ENCODE peak calls at places on chromosome 11, in nine cellular contexts. One of them, this sample, is unnamed.

GRCh38 chr11:44972746-44973435 is 22.2 kb upstream of the TP53I11 start:
- DNase-seq in activated CD8-positive, alpha-beta memory T cell treated with anti-CD3 and anti-CD28 coated beads, Interleukin-2, amount 50 U/mL, for 4 hours: no peak
- DNase-seq in erythroblast: no peak
- DNase-seq in activated naive CD8-positive, alpha-beta T cell treated with anti-CD3 and anti-CD28 coated beads, Interleukin-2, amount 50 U/mL, for 24 hours: no peak
- DNase-seq in neuronal stem cell: no peak
- DNase-seq in psoas muscle: no peak
- DNase-seq in HFF-Myc: no peak
- DNase-seq in HT1080: no peak
- DNase-seq in PC-3: no peak
- DNase-seq in this sample: no peak

GRCh38 chr11:62875698-62876483 is 4.8 kb upstream of the SLC3A2 start:
- DNase-seq in activated CD8-positive, alpha-beta memory T cell treated with anti-CD3 and anti-CD28 coated beads, Interleukin-2, amount 50 U/mL, for 4 hours: no peak
- DNase-seq in erythroblast: no peak
- DNase-seq in neuronal stem cell: no peak
- DNase-seq in HFF-Myc: no peak
- DNase-seq in PC-3: no peak
- DNase-seq in HT1080: no peak
- DNase-seq in psoas muscle: no peak
- DNase-seq in activated naive CD8-positive, alpha-beta T cell treated with anti-CD3 and anti-CD28 coated beads, Interleukin-2, amount 50 U/mL, for 24 hours: no peak
- DNase-seq in this sample: no peak

GRCh38 chr11:71395774-71396173 is 52.4 kb downstream of the DHCR7 start:
- DNase-seq in HFF-Myc: no peak
- DNase-seq in activated CD8-positive, alpha-beta memory T cell treated with anti-CD3 and anti-CD28 coated beads, Interleukin-2, amount 50 U/mL, for 4 hours: no peak
- DNase-seq in HT1080: no peak
- DNase-seq in psoas muscle: no peak
- DNase-seq in PC-3: no peak
- DNase-seq in activated naive CD8-positive, alpha-beta T cell treated with anti-CD3 and anti-CD28 coated beads, Interleukin-2, amount 50 U/mL, for 24 hours: no peak
- DNase-seq in neuronal stem cell: no peak
- DNase-seq in erythroblast: no peak
- DNase-seq in this sample: no peak

GRCh38 chr11:17972987-17973386 is 39.9 kb downstream of the SERGEF start:
- DNase-seq in PC-3: peak; percentile 35
- DNase-seq in erythroblast: peak; percentile 15
- DNase-seq in psoas muscle: peak; percentile 64
- DNase-seq in neuronal stem cell: peak; percentile 45
- DNase-seq in activated CD8-positive, alpha-beta memory T cell treated with anti-CD3 and anti-CD28 coated beads, Interleukin-2, amount 50 U/mL, for 4 hours: no peak
- DNase-seq in HFF-Myc: peak; percentile 89
- DNase-seq in activated naive CD8-positive, alpha-beta T cell treated with anti-CD3 and anti-CD28 coated beads, Interleukin-2, amount 50 U/mL, for 24 hours: no peak
- DNase-seq in HT1080: peak; percentile 86
- DNase-seq in this sample: no peak

GRCh38 chr11:59010693-59011092 is 71.4 kb downstream of the GLYATL1 start:
- DNase-seq in erythroblast: no peak
- DNase-seq in psoas muscle: no peak
- DNase-seq in activated CD8-positive, alpha-beta memory T cell treated with anti-CD3 and anti-CD28 coated beads, Interleukin-2, amount 50 U/mL, for 4 hours: no peak
- DNase-seq in neuronal stem cell: no peak
- DNase-seq in activated naive CD8-positive, alpha-beta T cell treated with anti-CD3 and anti-CD28 coated beads, Interleukin-2, amount 50 U/mL, for 24 hours: no peak
- DNase-seq in PC-3: no peak
- DNase-seq in HFF-Myc: no peak
- DNase-seq in HT1080: no peak
- DNase-seq in this sample: no peak

GRCh38 chr11:27388001-27388400 is 25.0 kb upstream of the CCDC34 start:
- DNase-seq in erythroblast: peak; percentile 87
- DNase-seq in neuronal stem cell: no peak
- DNase-seq in activated naive CD8-positive, alpha-beta T cell treated with anti-CD3 and anti-CD28 coated beads, Interleukin-2, amount 50 U/mL, for 24 hours: no peak
- DNase-seq in PC-3: no peak
- DNase-seq in activated CD8-positive, alpha-beta memory T cell treated with anti-CD3 and anti-CD28 coated beads, Interleukin-2, amount 50 U/mL, for 4 hours: no peak
- DNase-seq in HT1080: no peak
- DNase-seq in HFF-Myc: no peak
- DNase-seq in psoas muscle: no peak
- DNase-seq in this sample: no peak

GRCh38 chr11:126764221-126764620 is 236.3 kb downstream of the KIRREL3 start:
- DNase-seq in HT1080: peak; percentile 4
- DNase-seq in PC-3: no peak
- DNase-seq in neuronal stem cell: no peak
- DNase-seq in activated CD8-positive, alpha-beta memory T cell treated with anti-CD3 and anti-CD28 coated beads, Interleukin-2, amount 50 U/mL, for 4 hours: no peak
- DNase-seq in psoas muscle: no peak
- DNase-seq in activated naive CD8-positive, alpha-beta T cell treated with anti-CD3 and anti-CD28 coated beads, Interleukin-2, amount 50 U/mL, for 24 hours: no peak
- DNase-seq in erythroblast: no peak
- DNase-seq in HFF-Myc: no peak
- DNase-seq in this sample: no peak

GRCh38 chr11:17528181-17528691 is 16.0 kb downstream of the USH1C start:
- DNase-seq in erythroblast: peak; percentile 36
- DNase-seq in activated CD8-positive, alpha-beta memory T cell treated with anti-CD3 and anti-CD28 coated beads, Interleukin-2, amount 50 U/mL, for 4 hours: peak; percentile 37
- DNase-seq in activated naive CD8-positive, alpha-beta T cell treated with anti-CD3 and anti-CD28 coated beads, Interleukin-2, amount 50 U/mL, for 24 hours: peak; percentile 61
- DNase-seq in PC-3: peak; percentile 65
- DNase-seq in HT1080: peak; percentile 42
- DNase-seq in psoas muscle: peak; percentile 71
- DNase-seq in HFF-Myc: peak; percentile 9
- DNase-seq in neuronal stem cell: no peak
- DNase-seq in this sample: peak; percentile 59

GRCh38 chr11:45341379-45341778 is 55.2 kb upstream of the SYT13 start:
- DNase-seq in activated naive CD8-positive, alpha-beta T cell treated with anti-CD3 and anti-CD28 coated beads, Interleukin-2, amount 50 U/mL, for 24 hours: no peak
- DNase-seq in erythroblast: no peak
- DNase-seq in neuronal stem cell: no peak
- DNase-seq in HFF-Myc: no peak
- DNase-seq in activated CD8-positive, alpha-beta memory T cell treated with anti-CD3 and anti-CD28 coated beads, Interleukin-2, amount 50 U/mL, for 4 hours: no peak
- DNase-seq in HT1080: no peak
- DNase-seq in PC-3: no peak
- DNase-seq in psoas muscle: no peak
- DNase-seq in this sample: no peak

GRCh38 chr11:74877132-74877531 is 71.8 kb downstream of the XRRA1 start:
- DNase-seq in HFF-Myc: no peak
- DNase-seq in PC-3: peak; percentile 31
- DNase-seq in erythroblast: peak; percentile 70
- DNase-seq in activated naive CD8-positive, alpha-beta T cell treated with anti-CD3 and anti-CD28 coated beads, Interleukin-2, amount 50 U/mL, for 24 hours: peak; percentile 6
- DNase-seq in activated CD8-positive, alpha-beta memory T cell treated with anti-CD3 and anti-CD28 coated beads, Interleukin-2, amount 50 U/mL, for 4 hours: no peak
- DNase-seq in neuronal stem cell: no peak
- DNase-seq in HT1080: peak; percentile 12
- DNase-seq in psoas muscle: no peak
- DNase-seq in this sample: no peak

GRCh38 chr11:32792948-32793475 is 1.4 kb downstream of the CCDC73 start:
- DNase-seq in activated naive CD8-positive, alpha-beta T cell treated with anti-CD3 and anti-CD28 coated beads, Interleukin-2, amount 50 U/mL, for 24 hours: peak; percentile 77
- DNase-seq in HT1080: peak; percentile 52
- DNase-seq in HFF-Myc: peak; percentile 16
- DNase-seq in neuronal stem cell: peak; percentile 27
- DNase-seq in psoas muscle: no peak
- DNase-seq in erythroblast: peak; percentile 32
- DNase-seq in activated CD8-positive, alpha-beta memory T cell treated with anti-CD3 and anti-CD28 coated beads, Interleukin-2, amount 50 U/mL, for 4 hours: peak; percentile 62
- DNase-seq in PC-3: peak; percentile 81
- DNase-seq in this sample: peak; percentile 72

GRCh38 chr11:59918987-59919589 is 19.1 kb upstream of the OOSP1 start:
- DNase-seq in activated naive CD8-positive, alpha-beta T cell treated with anti-CD3 and anti-CD28 coated beads, Interleukin-2, amount 50 U/mL, for 24 hours: peak; percentile 20
- DNase-seq in erythroblast: peak; percentile 44
- DNase-seq in PC-3: peak; percentile 91
- DNase-seq in neuronal stem cell: peak; percentile 3
- DNase-seq in HFF-Myc: no peak
- DNase-seq in HT1080: peak; percentile 63
- DNase-seq in psoas muscle: no peak
- DNase-seq in activated CD8-positive, alpha-beta memory T cell treated with anti-CD3 and anti-CD28 coated beads, Interleukin-2, amount 50 U/mL, for 4 hours: no peak
- DNase-seq in this sample: peak; percentile 32

GRCh38 chr11:28526406-28526751 is 418.2 kb downstream of the METTL15 start:
- DNase-seq in HT1080: peak; percentile 8
- DNase-seq in activated naive CD8-positive, alpha-beta T cell treated with anti-CD3 and anti-CD28 coated beads, Interleukin-2, amount 50 U/mL, for 24 hours: no peak
- DNase-seq in psoas muscle: no peak
- DNase-seq in activated CD8-positive, alpha-beta memory T cell treated with anti-CD3 and anti-CD28 coated beads, Interleukin-2, amount 50 U/mL, for 4 hours: no peak
- DNase-seq in neuronal stem cell: no peak
- DNase-seq in HFF-Myc: no peak
- DNase-seq in PC-3: no peak
- DNase-seq in erythroblast: no peak
- DNase-seq in this sample: no peak

GRCh38 chr11:104028476-104028875 is 8.0 kb upstream of the DDI1 start:
- DNase-seq in HT1080: no peak
- DNase-seq in activated naive CD8-positive, alpha-beta T cell treated with anti-CD3 and anti-CD28 coated beads, Interleukin-2, amount 50 U/mL, for 24 hours: no peak
- DNase-seq in psoas muscle: no peak
- DNase-seq in erythroblast: no peak
- DNase-seq in neuronal stem cell: no peak
- DNase-seq in PC-3: no peak
- DNase-seq in HFF-Myc: no peak
- DNase-seq in activated CD8-positive, alpha-beta memory T cell treated with anti-CD3 and anti-CD28 coated beads, Interleukin-2, amount 50 U/mL, for 4 hours: no peak
- DNase-seq in this sample: no peak

GRCh38 chr11:95143106-95143681 is 53.5 kb downstream of the ENDOD1 start:
- DNase-seq in activated CD8-positive, alpha-beta memory T cell treated with anti-CD3 and anti-CD28 coated beads, Interleukin-2, amount 50 U/mL, for 4 hours: no peak
- DNase-seq in activated naive CD8-positive, alpha-beta T cell treated with anti-CD3 and anti-CD28 coated beads, Interleukin-2, amount 50 U/mL, for 24 hours: no peak
- DNase-seq in HT1080: no peak
- DNase-seq in psoas muscle: no peak
- DNase-seq in neuronal stem cell: no peak
- DNase-seq in HFF-Myc: no peak
- DNase-seq in erythroblast: no peak
- DNase-seq in PC-3: no peak
- DNase-seq in this sample: no peak

GRCh38 chr11:69657456-69657910 is 16.5 kb downstream of the CCND1 start:
- DNase-seq in HFF-Myc: no peak
- DNase-seq in activated CD8-positive, alpha-beta memory T cell treated with anti-CD3 and anti-CD28 coated beads, Interleukin-2, amount 50 U/mL, for 4 hours: no peak
- DNase-seq in activated naive CD8-positive, alpha-beta T cell treated with anti-CD3 and anti-CD28 coated beads, Interleukin-2, amount 50 U/mL, for 24 hours: no peak
- DNase-seq in neuronal stem cell: no peak
- DNase-seq in HT1080: no peak
- DNase-seq in PC-3: no peak
- DNase-seq in erythroblast: no peak
- DNase-seq in psoas muscle: peak; percentile 22
- DNase-seq in this sample: no peak

GRCh38 chr11:115222863-115223530 is 281.2 kb downstream of the CADM1 start:
- DNase-seq in psoas muscle: no peak
- DNase-seq in HT1080: no peak
- DNase-seq in PC-3: no peak
- DNase-seq in neuronal stem cell: no peak
- DNase-seq in erythroblast: no peak
- DNase-seq in activated naive CD8-positive, alpha-beta T cell treated with anti-CD3 and anti-CD28 coated beads, Interleukin-2, amount 50 U/mL, for 24 hours: no peak
- DNase-seq in HFF-Myc: no peak
- DNase-seq in activated CD8-positive, alpha-beta memory T cell treated with anti-CD3 and anti-CD28 coated beads, Interleukin-2, amount 50 U/mL, for 4 hours: no peak
- DNase-seq in this sample: no peak

GRCh38 chr11:117299351-117300300 is 8.5 kb downstream of the BACE1-AS start:
- DNase-seq in activated CD8-positive, alpha-beta memory T cell treated with anti-CD3 and anti-CD28 coated beads, Interleukin-2, amount 50 U/mL, for 4 hours: no peak
- DNase-seq in erythroblast: no peak
- DNase-seq in HFF-Myc: no peak
- DNase-seq in PC-3: no peak
- DNase-seq in activated naive CD8-positive, alpha-beta T cell treated with anti-CD3 and anti-CD28 coated beads, Interleukin-2, amount 50 U/mL, for 24 hours: no peak
- DNase-seq in HT1080: no peak
- DNase-seq in psoas muscle: no peak
- DNase-seq in neuronal stem cell: no peak
- DNase-seq in this sample: peak; percentile 67

GRCh38 chr11:122186439-122187080 is 70.5 kb upstream of the BLID start:
- DNase-seq in PC-3: peak; percentile 87
- DNase-seq in psoas muscle: no peak
- DNase-seq in activated CD8-positive, alpha-beta memory T cell treated with anti-CD3 and anti-CD28 coated beads, Interleukin-2, amount 50 U/mL, for 4 hours: no peak
- DNase-seq in HT1080: peak; percentile 94
- DNase-seq in erythroblast: no peak
- DNase-seq in neuronal stem cell: no peak
- DNase-seq in HFF-Myc: peak; percentile 77
- DNase-seq in activated naive CD8-positive, alpha-beta T cell treated with anti-CD3 and anti-CD28 coated beads, Interleukin-2, amount 50 U/mL, for 24 hours: no peak
- DNase-seq in this sample: no peak

GRCh38 chr11:94897330-94897768 is 76.0 kb downstream of the CWC15 start:
- DNase-seq in HT1080: peak; percentile 37
- DNase-seq in HFF-Myc: peak; percentile 32
- DNase-seq in psoas muscle: no peak
- DNase-seq in activated CD8-positive, alpha-beta memory T cell treated with anti-CD3 and anti-CD28 coated beads, Interleukin-2, amount 50 U/mL, for 4 hours: peak; percentile 37
- DNase-seq in neuronal stem cell: peak; percentile 37
- DNase-seq in activated naive CD8-positive, alpha-beta T cell treated with anti-CD3 and anti-CD28 coated beads, Interleukin-2, amount 50 U/mL, for 24 hours: peak; percentile 48
- DNase-seq in PC-3: peak; percentile 78
- DNase-seq in erythroblast: peak; percentile 44
- DNase-seq in this sample: peak; percentile 21

GRCh38 chr11:64713031-64713780 is 9.8 kb downstream of the NRXN2 start:
- DNase-seq in PC-3: no peak
- DNase-seq in HFF-Myc: no peak
- DNase-seq in psoas muscle: no peak
- DNase-seq in neuronal stem cell: no peak
- DNase-seq in erythroblast: no peak
- DNase-seq in activated CD8-positive, alpha-beta memory T cell treated with anti-CD3 and anti-CD28 coated beads, Interleukin-2, amount 50 U/mL, for 4 hours: no peak
- DNase-seq in activated naive CD8-positive, alpha-beta T cell treated with anti-CD3 and anti-CD28 coated beads, Interleukin-2, amount 50 U/mL, for 24 hours: no peak
- DNase-seq in HT1080: no peak
- DNase-seq in this sample: no peak

GRCh38 chr11:103789957-103790356 is 246.5 kb upstream of the DDI1 start:
- DNase-seq in activated naive CD8-positive, alpha-beta T cell treated with anti-CD3 and anti-CD28 coated beads, Interleukin-2, amount 50 U/mL, for 24 hours: no peak
- DNase-seq in PC-3: no peak
- DNase-seq in neuronal stem cell: no peak
- DNase-seq in erythroblast: no peak
- DNase-seq in HFF-Myc: no peak
- DNase-seq in activated CD8-positive, alpha-beta memory T cell treated with anti-CD3 and anti-CD28 coated beads, Interleukin-2, amount 50 U/mL, for 4 hours: no peak
- DNase-seq in HT1080: no peak
- DNase-seq in psoas muscle: no peak
- DNase-seq in this sample: no peak

GRCh38 chr11:134512791-134513538 is 100.9 kb upstream of the B3GAT1 start:
- DNase-seq in HFF-Myc: no peak
- DNase-seq in PC-3: no peak
- DNase-seq in psoas muscle: no peak
- DNase-seq in activated CD8-positive, alpha-beta memory T cell treated with anti-CD3 and anti-CD28 coated beads, Interleukin-2, amount 50 U/mL, for 4 hours: no peak
- DNase-seq in erythroblast: no peak
- DNase-seq in activated naive CD8-positive, alpha-beta T cell treated with anti-CD3 and anti-CD28 coated beads, Interleukin-2, amount 50 U/mL, for 24 hours: no peak
- DNase-seq in HT1080: no peak
- DNase-seq in neuronal stem cell: no peak
- DNase-seq in this sample: no peak

GRCh38 chr11:20026629-20027545 is 133.4 kb downstream of the DBX1 start:
- DNase-seq in psoas muscle: no peak
- DNase-seq in erythroblast: no peak
- DNase-seq in HFF-Myc: no peak
- DNase-seq in HT1080: no peak
- DNase-seq in activated naive CD8-positive, alpha-beta T cell treated with anti-CD3 and anti-CD28 coated beads, Interleukin-2, amount 50 U/mL, for 24 hours: no peak
- DNase-seq in activated CD8-positive, alpha-beta memory T cell treated with anti-CD3 and anti-CD28 coated beads, Interleukin-2, amount 50 U/mL, for 4 hours: no peak
- DNase-seq in neuronal stem cell: no peak
- DNase-seq in PC-3: peak; percentile 84
- DNase-seq in this sample: peak; percentile 72

GRCh38 chr11:121553806-121554205 is 101.0 kb upstream of the SORL1-AS1 start:
- DNase-seq in HT1080: peak; percentile 48
- DNase-seq in activated naive CD8-positive, alpha-beta T cell treated with anti-CD3 and anti-CD28 coated beads, Interleukin-2, amount 50 U/mL, for 24 hours: no peak
- DNase-seq in HFF-Myc: no peak
- DNase-seq in PC-3: peak; percentile 96
- DNase-seq in psoas muscle: no peak
- DNase-seq in erythroblast: no peak
- DNase-seq in activated CD8-positive, alpha-beta memory T cell treated with anti-CD3 and anti-CD28 coated beads, Interleukin-2, amount 50 U/mL, for 4 hours: no peak
- DNase-seq in neuronal stem cell: no peak
- DNase-seq in this sample: peak; percentile 81

GRCh38 chr11:94864646-94865045 is 96.5 kb downstream of the AMOTL1 start:
- DNase-seq in PC-3: no peak
- DNase-seq in HT1080: no peak
- DNase-seq in activated naive CD8-positive, alpha-beta T cell treated with anti-CD3 and anti-CD28 coated beads, Interleukin-2, amount 50 U/mL, for 24 hours: no peak
- DNase-seq in erythroblast: no peak
- DNase-seq in neuronal stem cell: no peak
- DNase-seq in HFF-Myc: no peak
- DNase-seq in activated CD8-positive, alpha-beta memory T cell treated with anti-CD3 and anti-CD28 coated beads, Interleukin-2, amount 50 U/mL, for 4 hours: no peak
- DNase-seq in psoas muscle: no peak
- DNase-seq in this sample: no peak

GRCh38 chr11:31325162-31325561 is 44.4 kb downstream of the DCDC1 start:
- DNase-seq in psoas muscle: no peak
- DNase-seq in neuronal stem cell: no peak
- DNase-seq in HT1080: peak; percentile 46
- DNase-seq in HFF-Myc: peak; percentile 6
- DNase-seq in activated naive CD8-positive, alpha-beta T cell treated with anti-CD3 and anti-CD28 coated beads, Interleukin-2, amount 50 U/mL, for 24 hours: no peak
- DNase-seq in erythroblast: no peak
- DNase-seq in activated CD8-positive, alpha-beta memory T cell treated with anti-CD3 and anti-CD28 coated beads, Interleukin-2, amount 50 U/mL, for 4 hours: no peak
- DNase-seq in PC-3: peak; percentile 67
- DNase-seq in this sample: no peak

GRCh38 chr11:36306888-36307287 is 10.8 kb downstream of the PRR5L start:
- DNase-seq in PC-3: peak; percentile 57
- DNase-seq in psoas muscle: no peak
- DNase-seq in HFF-Myc: no peak
- DNase-seq in HT1080: peak; percentile 47
- DNase-seq in neuronal stem cell: no peak
- DNase-seq in activated CD8-positive, alpha-beta memory T cell treated with anti-CD3 and anti-CD28 coated beads, Interleukin-2, amount 50 U/mL, for 4 hours: no peak
- DNase-seq in activated naive CD8-positive, alpha-beta T cell treated with anti-CD3 and anti-CD28 coated beads, Interleukin-2, amount 50 U/mL, for 24 hours: peak; percentile 16
- DNase-seq in erythroblast: peak; percentile 9
- DNase-seq in this sample: no peak

GRCh38 chr11:65540290-65541092 is 15.6 kb downstream of the SCYL1 start:
- DNase-seq in neuronal stem cell: peak; percentile 84
- DNase-seq in psoas muscle: peak; percentile 95
- DNase-seq in PC-3: peak; percentile 91
- DNase-seq in activated CD8-positive, alpha-beta memory T cell treated with anti-CD3 and anti-CD28 coated beads, Interleukin-2, amount 50 U/mL, for 4 hours: peak; percentile 86
- DNase-seq in HFF-Myc: peak; percentile 35
- DNase-seq in HT1080: peak; percentile 41
- DNase-seq in erythroblast: peak; percentile 92
- DNase-seq in activated naive CD8-positive, alpha-beta T cell treated with anti-CD3 and anti-CD28 coated beads, Interleukin-2, amount 50 U/mL, for 24 hours: peak; percentile 96
- DNase-seq in this sample: peak; percentile 97

GRCh38 chr11:102473543-102473942 is 21.0 kb upstream of the TMEM123 start:
- DNase-seq in erythroblast: no peak
- DNase-seq in neuronal stem cell: no peak
- DNase-seq in PC-3: no peak
- DNase-seq in activated CD8-positive, alpha-beta memory T cell treated with anti-CD3 and anti-CD28 coated beads, Interleukin-2, amount 50 U/mL, for 4 hours: no peak
- DNase-seq in psoas muscle: no peak
- DNase-seq in HT1080: no peak
- DNase-seq in HFF-Myc: no peak
- DNase-seq in activated naive CD8-positive, alpha-beta T cell treated with anti-CD3 and anti-CD28 coated beads, Interleukin-2, amount 50 U/mL, for 24 hours: no peak
- DNase-seq in this sample: no peak

GRCh38 chr11:85848556-85848955 is 6.6 kb upstream of the CCDC83 start:
- DNase-seq in psoas muscle: no peak
- DNase-seq in PC-3: peak; percentile 54
- DNase-seq in activated CD8-positive, alpha-beta memory T cell treated with anti-CD3 and anti-CD28 coated beads, Interleukin-2, amount 50 U/mL, for 4 hours: no peak
- DNase-seq in HFF-Myc: no peak
- DNase-seq in HT1080: no peak
- DNase-seq in neuronal stem cell: no peak
- DNase-seq in activated naive CD8-positive, alpha-beta T cell treated with anti-CD3 and anti-CD28 coated beads, Interleukin-2, amount 50 U/mL, for 24 hours: no peak
- DNase-seq in erythroblast: no peak
- DNase-seq in this sample: no peak